ENCODE peak calls at places on chromosomes 6 and 20, in nine cellular contexts. E is cardiac fibroblast, B is colonic mucosa, X is heart left ventricle, N is HFF-Myc, A is cardiac muscle cell, O is lung, H is fibroblast of pulmonary artery, J is psoas muscle. G is an unnamed sample.

GRCh38 chr6:100664274-100665040 is 199.7 kb upstream of the SIM1 start:
- DNase-seq in E (peak), B (no peak), X (no peak), N (no peak), A (peak), O (no peak), H (peak), J (no peak), G (no peak)

GRCh38 chr20:45269754-45270270 is 15.4 kb upstream of the SLPI start:
- DNase-seq in E (no peak), B (no peak), X (no peak), N (no peak), A (no peak), O (no peak), H (no peak), J (no peak), G (no peak)

GRCh38 chr20:46458891-46459750 is 52.7 kb upstream of the ELMO2 start:
- DNase-seq in E (peak), B (peak), X (peak), N (no peak), A (peak), O (peak), H (peak), J (peak), G (no peak)

GRCh38 chr20:2729251-2729713 is 36.7 kb downstream of the EBF4 start:
- DNase-seq in E (peak), B (no peak), X (no peak), N (no peak), A (peak), O (no peak), H (peak), J (no peak), G (no peak)

GRCh38 chr20:18395544-18395943 is 71.3 kb downstream of the DZANK1 start:
- DNase-seq in E (no peak), B (no peak), X (no peak), N (no peak), A (no peak), O (no peak), H (no peak), J (no peak), G (no peak)

GRCh38 chr20:7883741-7884140 is 56.5 kb downstream of the HAO1 start:
- DNase-seq in E (no peak), B (no peak), X (no peak), N (no peak), A (no peak), O (no peak), H (no peak), J (no peak), G (no peak)

GRCh38 chr6:6631526-6632276 is 43.2 kb downstream of the LY86 start:
- DNase-seq in E (peak), B (peak), X (no peak), N (no peak), A (peak), O (no peak), H (peak), J (no peak), G (no peak)

GRCh38 chr20:49303211-49303610 is 25.4 kb upstream of the ZNFX1 start:
- DNase-seq in E (peak), B (no peak), X (no peak), N (no peak), A (peak), O (no peak), H (peak), J (no peak), G (no peak)

GRCh38 chr6:18362058-18362561 is 25.0 kb upstream of the RNF144B start:
- DNase-seq in E (peak), B (no peak), X (no peak), N (peak), A (peak), O (no peak), H (peak), J (no peak), G (no peak)

DNA sequence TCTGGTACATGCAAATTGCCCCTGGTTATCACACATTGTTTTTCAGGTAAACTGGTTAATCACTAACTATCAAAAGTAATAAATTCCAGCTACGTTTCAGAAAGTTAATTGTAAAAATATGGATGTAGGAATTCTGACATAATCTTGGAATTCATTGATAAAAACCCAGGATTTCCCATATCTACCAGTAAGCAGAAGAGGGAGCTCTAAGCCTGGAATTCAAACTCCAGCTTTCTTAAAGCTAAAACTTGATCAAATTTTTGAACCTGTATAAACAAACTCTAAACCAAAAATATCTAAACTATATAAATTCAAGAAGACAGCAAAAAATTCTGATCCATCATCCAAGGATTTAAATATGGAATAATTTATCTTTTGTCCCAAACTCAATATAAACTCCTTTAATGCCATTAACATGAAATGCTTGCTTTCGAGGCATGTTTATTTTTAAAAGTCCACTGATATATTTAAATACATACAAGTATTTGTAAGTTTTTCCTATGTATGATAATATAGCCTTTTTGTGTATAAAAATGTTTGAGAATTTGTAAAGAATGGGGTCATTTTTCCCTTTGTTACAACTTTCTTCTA is 91.5 kb upstream of the RNF217 start:
- DNase-seq in E (peak), B (no peak), X (no peak), N (peak), A (peak), O (no peak), H (peak), J (no peak), G (no peak)
- TF ChIP-seq CTCF in E (peak), B (peak), X (peak), N (peak), A (peak), O (peak), H (peak), J (peak), G (peak)

DNA sequence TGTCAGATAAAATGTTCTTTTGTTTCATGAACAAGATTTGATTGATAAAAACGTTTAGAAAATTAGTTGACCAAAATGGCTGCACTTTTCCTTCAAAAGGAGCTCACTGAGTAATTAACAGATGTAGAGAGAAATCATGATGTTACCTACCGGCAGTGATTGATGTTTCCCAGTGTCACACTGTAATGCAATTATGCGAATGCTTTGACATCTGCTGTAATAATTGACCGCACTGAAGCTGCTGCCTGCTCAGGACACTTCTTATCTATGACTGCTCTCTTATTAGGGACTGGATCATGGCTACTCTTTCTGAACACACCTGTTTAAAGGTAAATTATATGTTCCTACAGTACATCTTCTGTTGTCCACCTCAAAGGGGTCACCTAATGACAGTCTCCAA is 94.6 kb downstream of the GPR63 start:
- DNase-seq in E (no peak), B (no peak), X (no peak), N (no peak), A (no peak), O (no peak), H (no peak), J (no peak), G (no peak)
- TF ChIP-seq CTCF in E (no peak), B (no peak), X (no peak), N (no peak), A (no peak), O (no peak), H (no peak), J (no peak), G (no peak)

DNA sequence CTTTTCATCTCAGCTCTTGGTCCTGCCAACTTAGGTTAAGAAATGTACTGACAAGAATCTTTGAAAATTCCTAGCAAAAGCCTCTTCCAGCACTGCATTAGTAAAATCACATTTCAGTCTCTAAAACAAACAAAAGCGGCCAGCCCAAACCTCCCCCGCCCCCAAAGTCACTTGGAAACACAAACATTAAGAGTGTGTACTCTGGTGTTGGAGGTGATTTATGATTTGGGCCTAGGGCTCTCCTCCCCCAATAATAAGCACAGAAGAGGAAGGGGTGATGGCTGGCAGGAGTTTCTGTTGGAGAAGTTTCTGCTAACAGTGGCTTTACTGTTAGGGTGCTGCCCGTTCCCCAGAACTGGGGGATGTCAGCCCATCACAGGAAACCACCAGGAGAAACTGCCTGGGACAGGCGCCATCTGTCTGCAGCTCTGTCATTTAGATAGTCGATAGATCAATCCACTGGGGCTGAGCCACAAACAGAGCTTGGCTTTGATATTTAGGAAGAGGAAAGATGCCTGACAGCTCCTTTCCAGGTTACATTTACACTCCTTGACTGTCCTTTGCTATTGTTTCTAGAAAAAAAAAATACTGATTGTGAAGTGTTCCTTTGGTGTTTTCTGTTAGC is 199.5 kb downstream of the CD83 start:
- DNase-seq in E (no peak), B (peak), X (no peak), N (no peak), A (no peak), O (no peak), H (no peak), J (no peak), G (no peak)
- TF ChIP-seq CTCF in E (no peak), B (no peak), X (no peak), N (no peak), A (no peak), O (no peak), H (no peak), J (no peak), G (peak)

GRCh38 chr6:166027761-166028160 is 139.9 kb downstream of the TBXT start:
- DNase-seq in E (peak), B (no peak), X (no peak), N (no peak), A (peak), O (no peak), H (peak), J (no peak), G (no peak)

GRCh38 chr6:166036321-166037105 is 131.1 kb downstream of the TBXT start:
- DNase-seq in E (no peak), B (no peak), X (no peak), N (no peak), A (no peak), O (no peak), H (no peak), J (no peak), G (no peak)

GRCh38 chr6:166031275-166031674 is 136.4 kb downstream of the TBXT start:
- DNase-seq in E (no peak), B (no peak), X (no peak), N (no peak), A (no peak), O (no peak), H (no peak), J (no peak), G (no peak)

GRCh38 chr6:166029506-166029905 is 138.1 kb downstream of the TBXT start:
- DNase-seq in E (no peak), B (no peak), X (no peak), N (no peak), A (no peak), O (no peak), H (no peak), J (no peak), G (no peak)

DNA sequence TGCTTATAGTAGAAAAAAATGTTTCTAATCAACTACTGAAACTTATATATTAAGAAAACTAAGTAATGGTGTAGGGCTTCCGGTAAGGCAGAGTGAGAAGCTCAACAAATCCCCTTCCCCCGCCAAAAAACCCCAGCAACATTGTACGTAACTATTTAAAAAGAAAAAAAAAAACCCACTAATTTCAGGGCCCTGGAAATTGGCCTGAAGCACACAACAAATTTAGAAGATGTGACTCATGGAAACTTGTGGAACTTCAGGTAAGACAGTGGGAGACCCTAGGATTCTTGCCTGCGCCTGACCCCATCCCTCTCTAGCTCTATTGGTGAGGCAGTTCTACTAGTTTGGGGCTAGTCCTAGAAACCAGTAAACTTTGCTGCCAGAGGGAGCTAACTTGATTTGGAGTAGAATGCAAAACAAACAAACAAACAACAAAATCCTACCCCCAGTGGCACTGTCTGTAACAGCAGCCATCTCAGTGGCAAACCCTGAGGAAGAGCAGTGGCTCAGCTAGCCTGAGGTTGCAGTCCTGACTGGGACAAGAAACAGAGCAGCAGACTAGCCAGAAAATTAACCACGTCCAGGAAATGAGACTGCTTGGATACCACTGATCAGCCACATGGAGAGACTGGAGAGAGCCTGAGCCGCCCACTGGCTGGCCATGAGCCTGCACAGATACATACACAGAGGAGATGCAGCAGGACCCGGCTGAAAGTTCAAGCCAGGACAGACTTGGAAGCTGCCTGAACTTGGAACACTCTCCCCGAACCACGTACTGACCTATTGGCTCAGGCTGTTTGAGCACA is 135.1 kb downstream of the TBXT start:
- DNase-seq in E (peak), B (no peak), X (peak), N (no peak), A (peak), O (no peak), H (peak), J (peak), G (no peak)
- TF ChIP-seq CTCF in E (peak), B (no peak), X (no peak), N (no peak), A (peak), O (no peak), H (peak), J (no peak), G (peak)

GRCh38 chr20:16018881-16019280 is 554.4 kb downstream of the KIF16B start:
- DNase-seq in E (no peak), B (no peak), X (no peak), N (no peak), A (no peak), O (no peak), H (no peak), J (no peak), G (no peak)
- TF ChIP-seq CTCF in E (no peak), B (no peak), X (no peak), N (no peak), A (no peak), O (no peak), H (no peak), J (no peak), G (no peak)

GRCh38 chr20:33730946-33731692 is 677 bp upstream of the ZNF341 start:
- DNase-seq in E (no peak), B (no peak), X (no peak), N (no peak), A (no peak), O (no peak), H (no peak), J (no peak), G (no peak)

GRCh38 chr20:33731693-33732165 is at the start of gene ZNF341:
- DNase-seq in E (peak), B (peak), X (peak), N (no peak), A (peak), O (peak), H (peak), J (peak), G (no peak)

GRCh38 chr20:33733654-33734576 is 2.1 kb downstream of the ZNF341 start:
- DNase-seq in E (peak), B (peak), X (no peak), N (no peak), A (peak), O (peak), H (peak), J (no peak), G (no peak)

GRCh38 chr20:33729101-33729500 is 2.7 kb upstream of the ZNF341 start:
- DNase-seq in E (no peak), B (no peak), X (no peak), N (no peak), A (no peak), O (no peak), H (no peak), J (no peak), G (no peak)

GRCh38 chr20:33732166-33732970 is 572 bp downstream of the ZNF341 start:
- DNase-seq in E (no peak), B (peak), X (peak), N (no peak), A (no peak), O (peak), H (no peak), J (peak), G (peak)
- TF ChIP-seq CTCF in E (no peak), B (no peak), X (no peak), N (no peak), A (no peak), O (no peak), H (no peak), J (no peak), G (no peak)

DNA sequence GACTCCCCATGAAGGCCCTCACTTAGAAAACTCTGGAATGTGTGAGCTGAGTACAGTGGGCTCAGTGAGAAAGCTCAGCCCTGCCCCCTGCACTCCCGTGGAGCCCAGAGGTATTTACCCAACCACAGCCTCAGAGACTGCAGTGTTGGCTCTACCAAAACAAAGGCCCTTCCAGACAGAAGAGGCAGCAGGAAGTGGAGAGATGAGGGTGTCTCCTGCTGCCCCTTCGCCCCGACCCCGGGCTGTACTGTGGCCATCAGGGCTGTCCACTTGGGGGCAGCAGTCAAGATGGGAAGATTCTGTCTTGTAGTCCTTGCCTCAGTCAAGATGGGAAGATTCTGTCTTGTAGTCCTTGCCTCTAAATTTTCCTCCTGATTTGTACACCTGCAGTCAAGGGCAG is 341.3 kb downstream of the TAF4 start:
- DNase-seq in E (no peak), B (no peak), X (no peak), N (no peak), A (no peak), O (no peak), H (no peak), J (no peak), G (peak)
- TF ChIP-seq CTCF in E (peak), B (no peak), X (no peak), N (peak), A (no peak), O (no peak), H (no peak), J (no peak), G (peak)

DNA sequence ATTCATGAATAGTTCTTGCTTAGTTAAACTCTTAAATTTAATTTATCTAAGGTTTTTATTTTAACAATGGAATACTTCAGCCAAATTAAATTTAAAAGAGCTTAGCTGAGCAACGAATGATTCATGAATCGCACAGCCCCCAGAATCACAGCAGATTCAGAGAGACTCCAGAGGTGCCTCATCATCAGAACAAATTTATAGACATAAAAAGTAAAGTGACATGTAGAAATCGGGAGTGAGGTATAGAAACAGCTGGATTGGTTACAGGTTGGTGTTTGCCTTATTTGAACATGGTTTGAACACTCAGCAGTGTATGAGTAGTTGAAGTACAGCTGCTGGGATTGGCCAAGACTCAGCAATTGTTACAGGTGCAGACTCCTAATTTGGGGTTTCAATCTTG is 132.7 kb upstream of the MAP3K4 start:
- DNase-seq in E (no peak), B (no peak), X (no peak), N (no peak), A (no peak), O (no peak), H (no peak), J (no peak), G (no peak)
- TF ChIP-seq CTCF in E (no peak), B (no peak), X (no peak), N (no peak), A (no peak), O (no peak), H (no peak), J (no peak), G (no peak)

DNA sequence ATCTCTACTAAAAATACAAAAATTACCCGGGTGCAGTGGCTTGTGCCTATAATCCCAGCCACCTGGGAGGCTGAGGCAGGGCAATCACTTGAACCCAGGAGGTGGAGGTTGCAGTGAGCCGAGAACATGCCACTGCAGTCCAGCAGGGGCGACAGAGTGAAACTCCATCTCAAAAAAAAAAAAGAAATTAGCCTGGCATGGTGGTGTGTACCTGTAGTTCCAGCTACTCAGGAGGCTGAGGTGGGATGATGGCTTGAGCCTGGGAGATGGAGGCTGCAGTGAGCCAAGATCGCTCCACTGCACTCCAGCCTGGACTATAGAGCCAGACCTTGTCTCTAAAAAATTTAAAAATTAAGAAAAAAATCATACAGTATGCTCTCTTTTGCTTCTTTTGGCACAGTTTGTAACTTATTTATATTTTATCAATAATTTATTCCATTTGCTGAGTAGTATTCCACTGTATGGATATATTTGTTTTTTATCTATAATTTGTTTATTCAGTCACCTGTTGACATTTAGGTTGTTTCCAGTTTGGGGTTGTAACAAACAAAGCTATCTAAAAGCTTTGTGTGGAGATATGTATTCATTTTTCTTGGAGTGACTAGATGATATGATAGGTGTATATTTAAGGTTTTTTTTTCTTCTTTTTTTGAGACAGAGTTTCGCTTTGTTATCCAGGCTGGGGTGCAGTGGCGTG is 8.0 kb upstream of the MYBL2 start:
- DNase-seq in E (no peak), B (no peak), X (no peak), N (no peak), A (no peak), O (no peak), H (no peak), J (no peak), G (peak)
- TF ChIP-seq CTCF in E (no peak), B (no peak), X (no peak), N (no peak), A (no peak), O (no peak), H (no peak), J (no peak), G (no peak)

GRCh38 chr6:40160826-40161225 is 226.6 kb upstream of the MOCS1 start:
- DNase-seq in E (no peak), B (no peak), X (no peak), N (no peak), A (no peak), O (no peak), H (no peak), J (no peak), G (no peak)
- TF ChIP-seq CTCF in E (no peak), B (no peak), X (no peak), N (no peak), A (no peak), O (no peak), H (no peak), J (no peak), G (no peak)